ENCODE peak calls at places on chromosomes 16 and 17, in ten cellular contexts. One of them, this sample, is unnamed.

GRCh38 chr17:78779848-78780247 is 2.2 kb downstream of the CYTH1 start:
- DNase-seq in brain microvascular endothelial cell: no peak
- DNase-seq in heart left ventricle: no peak
- DNase-seq in COR-L47: no peak
- DNase-seq in cardiac septum: no peak
- DNase-seq in testis: no peak
- DNase-seq in EL: no peak
- DNase-seq in NCI-H748 treated with DMSO at 0.1 percent for 48 hours: no peak
- DNase-seq in esophagus squamous epithelium: no peak
- DNase-seq in activated CD4-positive, alpha-beta memory T cell treated with anti-CD3 and anti-CD28 coated beads for 36 hours: peak
- DNase-seq in this sample: no peak

GRCh38 chr17:56751145-56751743 is 82.5 kb downstream of the C17orf67 start:
- DNase-seq in brain microvascular endothelial cell: no peak
- DNase-seq in heart left ventricle: no peak
- DNase-seq in COR-L47: no peak
- DNase-seq in cardiac septum: no peak
- DNase-seq in testis: no peak
- DNase-seq in EL: peak
- DNase-seq in NCI-H748 treated with DMSO at 0.1 percent for 48 hours: no peak
- DNase-seq in esophagus squamous epithelium: no peak
- DNase-seq in activated CD4-positive, alpha-beta memory T cell treated with anti-CD3 and anti-CD28 coated beads for 36 hours: no peak
- DNase-seq in this sample: no peak

GRCh38 chr17:549197-550040 is 165.2 kb downstream of the VPS53 start:
- DNase-seq in brain microvascular endothelial cell: no peak
- DNase-seq in heart left ventricle: no peak
- DNase-seq in COR-L47: no peak
- DNase-seq in cardiac septum: no peak
- DNase-seq in testis: no peak
- DNase-seq in EL: peak
- DNase-seq in NCI-H748 treated with DMSO at 0.1 percent for 48 hours: no peak
- DNase-seq in esophagus squamous epithelium: no peak
- DNase-seq in activated CD4-positive, alpha-beta memory T cell treated with anti-CD3 and anti-CD28 coated beads for 36 hours: no peak
- DNase-seq in this sample: no peak

GRCh38 chr17:43860927-43861622 is 14.1 kb downstream of the CD300LG start:
- DNase-seq in brain microvascular endothelial cell: no peak
- DNase-seq in heart left ventricle: peak
- DNase-seq in COR-L47: no peak
- DNase-seq in cardiac septum: no peak
- DNase-seq in testis: peak
- DNase-seq in EL: no peak
- DNase-seq in NCI-H748 treated with DMSO at 0.1 percent for 48 hours: no peak
- DNase-seq in esophagus squamous epithelium: no peak
- DNase-seq in activated CD4-positive, alpha-beta memory T cell treated with anti-CD3 and anti-CD28 coated beads for 36 hours: no peak
- DNase-seq in this sample: no peak

GRCh38 chr17:39198186-39198566 is 707 bp upstream of the CACNB1 start:
- DNase-seq in brain microvascular endothelial cell: no peak
- DNase-seq in heart left ventricle: no peak
- DNase-seq in COR-L47: no peak
- DNase-seq in cardiac septum: no peak
- DNase-seq in testis: no peak
- DNase-seq in EL: no peak
- DNase-seq in NCI-H748 treated with DMSO at 0.1 percent for 48 hours: no peak
- DNase-seq in esophagus squamous epithelium: no peak
- DNase-seq in activated CD4-positive, alpha-beta memory T cell treated with anti-CD3 and anti-CD28 coated beads for 36 hours: no peak
- DNase-seq in this sample: no peak

GRCh38 chr17:1787301-1787902 is 25.5 kb downstream of the SERPINF1 start:
- DNase-seq in brain microvascular endothelial cell: peak
- DNase-seq in heart left ventricle: peak
- DNase-seq in COR-L47: no peak
- DNase-seq in cardiac septum: peak
- DNase-seq in testis: peak
- DNase-seq in EL: peak
- DNase-seq in NCI-H748 treated with DMSO at 0.1 percent for 48 hours: no peak
- DNase-seq in esophagus squamous epithelium: no peak
- DNase-seq in activated CD4-positive, alpha-beta memory T cell treated with anti-CD3 and anti-CD28 coated beads for 36 hours: no peak
- DNase-seq in this sample: no peak

GRCh38 chr16:88923450-88923849 is 53.6 kb downstream of the CBFA2T3 start:
- DNase-seq in brain microvascular endothelial cell: no peak
- DNase-seq in heart left ventricle: no peak
- DNase-seq in COR-L47: no peak
- DNase-seq in cardiac septum: no peak
- DNase-seq in testis: no peak
- DNase-seq in EL: no peak
- DNase-seq in NCI-H748 treated with DMSO at 0.1 percent for 48 hours: no peak
- DNase-seq in esophagus squamous epithelium: no peak
- DNase-seq in activated CD4-positive, alpha-beta memory T cell treated with anti-CD3 and anti-CD28 coated beads for 36 hours: no peak
- DNase-seq in this sample: no peak

GRCh38 chr17:73278465-73279453 is 17.1 kb upstream of the CPSF4L start:
- DNase-seq in brain microvascular endothelial cell: no peak
- DNase-seq in heart left ventricle: peak
- DNase-seq in COR-L47: peak
- DNase-seq in cardiac septum: no peak
- DNase-seq in testis: peak
- DNase-seq in EL: peak
- DNase-seq in NCI-H748 treated with DMSO at 0.1 percent for 48 hours: no peak
- DNase-seq in esophagus squamous epithelium: no peak
- DNase-seq in activated CD4-positive, alpha-beta memory T cell treated with anti-CD3 and anti-CD28 coated beads for 36 hours: no peak
- DNase-seq in this sample: no peak